ENCODE peak calls at places on chromosomes 6 and 20, in seven cellular contexts. Z, X, A, O, F, C and L are unnamed samples.

GRCh38 chr6:28802417-28803336 is 121.1 kb downstream of the TRIM27 start:
- DNase-seq in Z (no peak), X (peak), A (no peak), O (no peak), F (no peak), C (no peak), L (no peak)

GRCh38 chr6:33956206-33956605 is 152.4 kb upstream of the MLN start:
- DNase-seq in Z (no peak), X (no peak), A (no peak), O (no peak), F (no peak), C (no peak), L (no peak)

GRCh38 chr20:48749437-48749836 is 78.4 kb downstream of the PREX1 start:
- DNase-seq in Z (no peak), X (no peak), A (no peak), O (no peak), F (no peak), C (no peak), L (no peak)

GRCh38 chr20:19688031-19688806 is 69.8 kb upstream of the RIN2 start:
- DNase-seq in Z (no peak), X (peak), A (no peak), O (no peak), F (peak), C (peak), L (no peak)

GRCh38 chr6:112983741-112984221 is 636.7 kb downstream of the RFPL4B start:
- DNase-seq in Z (peak), X (no peak), A (no peak), O (no peak), F (no peak), C (no peak), L (no peak)

GRCh38 chr20:50540620-50541605 is 30.7 kb downstream of the PTPN1 start:
- DNase-seq in Z (peak), X (peak), A (no peak), O (no peak), F (peak), C (no peak), L (no peak)

GRCh38 chr20:1371235-1371782 is 21.5 kb downstream of the FKBP1A start:
- DNase-seq in Z (no peak), X (no peak), A (no peak), O (no peak), F (no peak), C (no peak), L (no peak)

GRCh38 chr6:118892248-118893094 is 1.5 kb upstream of the ASF1A start:
- DNase-seq in Z (no peak), X (peak), A (no peak), O (peak), F (no peak), C (no peak), L (no peak)

GRCh38 chr6:43771858-43772570 is 2.0 kb downstream of the VEGFA start:
- DNase-seq in Z (no peak), X (no peak), A (no peak), O (no peak), F (no peak), C (peak), L (no peak)

GRCh38 chr6:157994126-157994795 is 12.6 kb downstream of the SYNJ2 start:
- DNase-seq in Z (no peak), X (no peak), A (no peak), O (no peak), F (peak), C (no peak), L (no peak)

GRCh38 chr20:48490976-48491657 is 336.7 kb downstream of the PREX1 start:
- DNase-seq in Z (no peak), X (no peak), A (no peak), O (no peak), F (no peak), C (no peak), L (no peak)

GRCh38 chr6:52574709-52575489 is 2.0 kb downstream of the TRAM2 start:
- DNase-seq in Z (no peak), X (no peak), A (no peak), O (no peak), F (peak), C (peak), L (no peak)

GRCh38 chr20:38968090-38968489 is 5.9 kb downstream of the DHX35 start:
- DNase-seq in Z (no peak), X (no peak), A (no peak), O (no peak), F (no peak), C (no peak), L (no peak)

GRCh38 chr20:24764027-24764797 is 184.9 kb upstream of the CST7 start:
- DNase-seq in Z (no peak), X (no peak), A (no peak), O (no peak), F (no peak), C (no peak), L (no peak)

GRCh38 chr20:32649697-32650471 is 23.9 kb downstream of the C20orf203 start:
- DNase-seq in Z (no peak), X (no peak), A (no peak), O (no peak), F (no peak), C (no peak), L (no peak)

GRCh38 chr6:105588116-105588710 is 185.3 kb upstream of the PREP start:
- DNase-seq in Z (no peak), X (no peak), A (no peak), O (no peak), F (no peak), C (no peak), L (no peak)

GRCh38 chr20:20761302-20761701 is 48.9 kb upstream of the RALGAPA2 start:
- DNase-seq in Z (no peak), X (no peak), A (no peak), O (no peak), F (no peak), C (no peak), L (no peak)

GRCh38 chr20:31740208-31740607 is 1.1 kb downstream of the TPX2 start:
- DNase-seq in Z (no peak), X (peak), A (no peak), O (peak), F (no peak), C (no peak), L (no peak)

GRCh38 chr20:54980321-54980960 is 505.0 kb downstream of the DOK5 start:
- DNase-seq in Z (no peak), X (peak), A (peak), O (no peak), F (no peak), C (no peak), L (no peak)

GRCh38 chr6:31834367-31834703 is 6.8 kb downstream of the HSPA1B start:
- DNase-seq in Z (peak), X (peak), A (peak), O (peak), F (peak), C (no peak), L (peak)

GRCh38 chr6:156686429-156686939 is 90.7 kb upstream of the ARID1B start:
- DNase-seq in Z (no peak), X (peak), A (peak), O (peak), F (peak), C (no peak), L (peak)

GRCh38 chr6:16944601-16945000 is 157.2 kb upstream of the STMND1 start:
- DNase-seq in Z (no peak), X (no peak), A (no peak), O (no peak), F (peak), C (no peak), L (no peak)

GRCh38 chr6:130293800-130294199 is 71.0 kb upstream of the SAMD3 start:
- DNase-seq in Z (no peak), X (peak), A (no peak), O (peak), F (no peak), C (peak), L (no peak)

GRCh38 chr6:157570752-157571151 is 189.8 kb downstream of the ZDHHC14 start:
- DNase-seq in Z (no peak), X (no peak), A (no peak), O (no peak), F (no peak), C (no peak), L (no peak)

GRCh38 chr6:132511836-132512230 is 1.1 kb downstream of the STX7 start:
- DNase-seq in Z (no peak), X (no peak), A (no peak), O (no peak), F (no peak), C (no peak), L (no peak)

GRCh38 chr6:163816441-163816840 is 401.9 kb downstream of the QKI start:
- DNase-seq in Z (no peak), X (no peak), A (no peak), O (no peak), F (no peak), C (no peak), L (no peak)